ENCODE peak calls at places on chromosomes 12 and 14, in ten cellular contexts. One of them, this sample, is unnamed.

GRCh38 chr12:46209914-46210834 is 58.7 kb downstream of the SLC38A1 start:
- DNase-seq in ELF-1: peak
- DNase-seq in AG08395: no peak
- DNase-seq in astrocyte of the cerebellum: no peak
- DNase-seq in cardiac fibroblast: peak
- DNase-seq in amniotic epithelial cell: peak
- DNase-seq in GM10248: no peak
- DNase-seq in GM12864: no peak
- DNase-seq in activated T-helper 1 cell treated with Interleukin-2 at 50 U/mL for 16 hours: no peak
- DNase-seq in SHP77: peak
- DNase-seq in this sample: no peak

GRCh38 chr14:100388137-100389050 is 65.3 kb downstream of the SLC25A47 start:
- DNase-seq in GM12864: no peak
- DNase-seq in ELF-1: no peak
- DNase-seq in AG08395: no peak
- DNase-seq in cardiac fibroblast: no peak
- DNase-seq in SHP77: no peak
- DNase-seq in GM10248: no peak
- DNase-seq in activated T-helper 1 cell treated with Interleukin-2 at 50 U/mL for 16 hours: no peak
- DNase-seq in astrocyte of the cerebellum: no peak
- DNase-seq in amniotic epithelial cell: peak
- DNase-seq in this sample: no peak

GRCh38 chr12:108318472-108319275 is 20.4 kb downstream of the CMKLR1 start:
- DNase-seq in AG08395: no peak
- DNase-seq in GM12864: no peak
- DNase-seq in amniotic epithelial cell: no peak
- DNase-seq in astrocyte of the cerebellum: no peak
- DNase-seq in SHP77: no peak
- DNase-seq in GM10248: no peak
- DNase-seq in activated T-helper 1 cell treated with Interleukin-2 at 50 U/mL for 16 hours: no peak
- DNase-seq in cardiac fibroblast: no peak
- DNase-seq in ELF-1: no peak
- DNase-seq in this sample: no peak

GRCh38 chr12:3698218-3698974 is 54.5 kb downstream of the CRACR2A start:
- DNase-seq in cardiac fibroblast: peak
- DNase-seq in AG08395: peak
- DNase-seq in GM12864: no peak
- DNase-seq in GM10248: no peak
- DNase-seq in amniotic epithelial cell: peak
- DNase-seq in SHP77: peak
- DNase-seq in astrocyte of the cerebellum: peak
- DNase-seq in activated T-helper 1 cell treated with Interleukin-2 at 50 U/mL for 16 hours: no peak
- DNase-seq in ELF-1: no peak
- DNase-seq in this sample: no peak

GRCh38 chr12:126347421-126347820 is 1282.2 kb downstream of the AACS start:
- DNase-seq in amniotic epithelial cell: no peak
- DNase-seq in astrocyte of the cerebellum: no peak
- DNase-seq in AG08395: no peak
- DNase-seq in GM10248: no peak
- DNase-seq in ELF-1: peak
- DNase-seq in SHP77: no peak
- DNase-seq in GM12864: no peak
- DNase-seq in cardiac fibroblast: no peak
- DNase-seq in activated T-helper 1 cell treated with Interleukin-2 at 50 U/mL for 16 hours: no peak
- DNase-seq in this sample: no peak

GRCh38 chr14:65847065-65847847 is 434.7 kb downstream of the FUT8 start:
- DNase-seq in AG08395: no peak
- DNase-seq in astrocyte of the cerebellum: no peak
- DNase-seq in cardiac fibroblast: no peak
- DNase-seq in ELF-1: no peak
- DNase-seq in GM12864: peak
- DNase-seq in SHP77: no peak
- DNase-seq in amniotic epithelial cell: no peak
- DNase-seq in GM10248: peak
- DNase-seq in activated T-helper 1 cell treated with Interleukin-2 at 50 U/mL for 16 hours: peak
- DNase-seq in this sample: no peak

GRCh38 chr14:90045608-90046007 is 16.2 kb upstream of the KCNK13 start:
- DNase-seq in GM10248: no peak
- DNase-seq in AG08395: no peak
- DNase-seq in SHP77: no peak
- DNase-seq in astrocyte of the cerebellum: no peak
- DNase-seq in ELF-1: no peak
- DNase-seq in GM12864: no peak
- DNase-seq in cardiac fibroblast: no peak
- DNase-seq in amniotic epithelial cell: no peak
- DNase-seq in activated T-helper 1 cell treated with Interleukin-2 at 50 U/mL for 16 hours: no peak
- DNase-seq in this sample: no peak

GRCh38 chr12:94198872-94199271 is 50.5 kb downstream of the PLXNC1 start:
- DNase-seq in amniotic epithelial cell: no peak
- DNase-seq in GM10248: no peak
- DNase-seq in GM12864: no peak
- DNase-seq in astrocyte of the cerebellum: no peak
- DNase-seq in activated T-helper 1 cell treated with Interleukin-2 at 50 U/mL for 16 hours: no peak
- DNase-seq in AG08395: no peak
- DNase-seq in SHP77: no peak
- DNase-seq in cardiac fibroblast: no peak
- DNase-seq in ELF-1: no peak
- DNase-seq in this sample: no peak